ENCODE peak calls at places on chromosomes 6 and 20, in nine cellular contexts. One of them, this sample, is unnamed.

GRCh38 chr6:110137924-110138887 is 41.3 kb downstream of the WASF1 start:
- DNase-seq in stimulated activated naive B cell treated with anti-CD40 and anti-IgM and Interleukin-4, amounts not matched to agents 10 μg/mL and 1 μg/mL and 100 μg/mL, for 72 hours: no peak
- DNase-seq in effector memory CD8-positive, alpha-beta T cell: no peak
- DNase-seq in neural progenitor cell: no peak
- DNase-seq in effector memory CD4-positive, alpha-beta T cell: no peak
- DNase-seq in vagina: no peak
- DNase-seq in mucosa of descending colon: no peak
- DNase-seq in cardiac fibroblast: no peak
- DNase-seq in ELF-1: peak; percentile 5
- DNase-seq in this sample: no peak

GRCh38 chr6:6984585-6985366 is 123.0 kb upstream of the RREB1 start:
- DNase-seq in effector memory CD8-positive, alpha-beta T cell: no peak
- DNase-seq in cardiac fibroblast: no peak
- DNase-seq in neural progenitor cell: no peak
- DNase-seq in vagina: no peak
- DNase-seq in stimulated activated naive B cell treated with anti-CD40 and anti-IgM and Interleukin-4, amounts not matched to agents 10 μg/mL and 1 μg/mL and 100 μg/mL, for 72 hours: no peak
- DNase-seq in mucosa of descending colon: peak; percentile 50
- DNase-seq in effector memory CD4-positive, alpha-beta T cell: no peak
- DNase-seq in ELF-1: no peak
- DNase-seq in this sample: no peak

GRCh38 chr20:63494420-63495166 is 4.3 kb downstream of the EEF1A2 start:
- DNase-seq in mucosa of descending colon: no peak
- DNase-seq in neural progenitor cell: no peak
- DNase-seq in ELF-1: no peak
- DNase-seq in effector memory CD4-positive, alpha-beta T cell: no peak
- DNase-seq in effector memory CD8-positive, alpha-beta T cell: no peak
- DNase-seq in cardiac fibroblast: no peak
- DNase-seq in vagina: no peak
- DNase-seq in stimulated activated naive B cell treated with anti-CD40 and anti-IgM and Interleukin-4, amounts not matched to agents 10 μg/mL and 1 μg/mL and 100 μg/mL, for 72 hours: no peak
- DNase-seq in this sample: no peak

GRCh38 chr20:46994341-46994740 is 99.7 kb downstream of the EYA2 start:
- DNase-seq in stimulated activated naive B cell treated with anti-CD40 and anti-IgM and Interleukin-4, amounts not matched to agents 10 μg/mL and 1 μg/mL and 100 μg/mL, for 72 hours: peak; percentile 62
- DNase-seq in neural progenitor cell: no peak
- DNase-seq in effector memory CD4-positive, alpha-beta T cell: no peak
- DNase-seq in ELF-1: no peak
- DNase-seq in cardiac fibroblast: no peak
- DNase-seq in mucosa of descending colon: no peak
- DNase-seq in vagina: no peak
- DNase-seq in effector memory CD8-positive, alpha-beta T cell: no peak
- DNase-seq in this sample: no peak

GRCh38 chr6:38024908-38025307 is 205.4 kb downstream of the ZFAND3 start:
- DNase-seq in vagina: no peak
- DNase-seq in ELF-1: no peak
- DNase-seq in cardiac fibroblast: peak; percentile 47
- DNase-seq in neural progenitor cell: no peak
- DNase-seq in effector memory CD8-positive, alpha-beta T cell: no peak
- DNase-seq in effector memory CD4-positive, alpha-beta T cell: no peak
- DNase-seq in mucosa of descending colon: no peak
- DNase-seq in stimulated activated naive B cell treated with anti-CD40 and anti-IgM and Interleukin-4, amounts not matched to agents 10 μg/mL and 1 μg/mL and 100 μg/mL, for 72 hours: no peak
- DNase-seq in this sample: no peak

GRCh38 chr6:38182426-38182825 is 362.9 kb downstream of the ZFAND3 start:
- DNase-seq in cardiac fibroblast: no peak
- DNase-seq in effector memory CD4-positive, alpha-beta T cell: no peak
- DNase-seq in vagina: no peak
- DNase-seq in ELF-1: no peak
- DNase-seq in mucosa of descending colon: no peak
- DNase-seq in neural progenitor cell: no peak
- DNase-seq in effector memory CD8-positive, alpha-beta T cell: no peak
- DNase-seq in stimulated activated naive B cell treated with anti-CD40 and anti-IgM and Interleukin-4, amounts not matched to agents 10 μg/mL and 1 μg/mL and 100 μg/mL, for 72 hours: no peak
- DNase-seq in this sample: no peak

GRCh38 chr6:170480045-170480714 is 72.9 kb downstream of the PSMB1 start:
- DNase-seq in effector memory CD8-positive, alpha-beta T cell: no peak
- DNase-seq in neural progenitor cell: peak; percentile 48
- DNase-seq in vagina: no peak
- DNase-seq in mucosa of descending colon: no peak
- DNase-seq in effector memory CD4-positive, alpha-beta T cell: no peak
- DNase-seq in ELF-1: no peak
- DNase-seq in stimulated activated naive B cell treated with anti-CD40 and anti-IgM and Interleukin-4, amounts not matched to agents 10 μg/mL and 1 μg/mL and 100 μg/mL, for 72 hours: no peak
- DNase-seq in cardiac fibroblast: peak; percentile 33
- DNase-seq in this sample: peak; percentile 7

GRCh38 chr6:87722831-87723726 is 21.0 kb upstream of the AKIRIN2 start:
- DNase-seq in ELF-1: peak; percentile 90
- DNase-seq in mucosa of descending colon: no peak
- DNase-seq in effector memory CD8-positive, alpha-beta T cell: no peak
- DNase-seq in cardiac fibroblast: peak; percentile 97
- DNase-seq in effector memory CD4-positive, alpha-beta T cell: no peak
- DNase-seq in vagina: no peak
- DNase-seq in stimulated activated naive B cell treated with anti-CD40 and anti-IgM and Interleukin-4, amounts not matched to agents 10 μg/mL and 1 μg/mL and 100 μg/mL, for 72 hours: no peak
- DNase-seq in neural progenitor cell: peak; percentile 76
- DNase-seq in this sample: peak; percentile 99

GRCh38 chr20:15364781-15365180 is 1027.4 kb upstream of the FLRT3 start:
- DNase-seq in effector memory CD8-positive, alpha-beta T cell: no peak
- DNase-seq in vagina: no peak
- DNase-seq in cardiac fibroblast: no peak
- DNase-seq in ELF-1: no peak
- DNase-seq in neural progenitor cell: no peak
- DNase-seq in effector memory CD4-positive, alpha-beta T cell: no peak
- DNase-seq in stimulated activated naive B cell treated with anti-CD40 and anti-IgM and Interleukin-4, amounts not matched to agents 10 μg/mL and 1 μg/mL and 100 μg/mL, for 72 hours: no peak
- DNase-seq in mucosa of descending colon: no peak
- DNase-seq in this sample: no peak

GRCh38 chr6:132063738-132064137 is 112.6 kb upstream of the CCN2 start:
- DNase-seq in ELF-1: no peak
- DNase-seq in effector memory CD8-positive, alpha-beta T cell: no peak
- DNase-seq in stimulated activated naive B cell treated with anti-CD40 and anti-IgM and Interleukin-4, amounts not matched to agents 10 μg/mL and 1 μg/mL and 100 μg/mL, for 72 hours: no peak
- DNase-seq in neural progenitor cell: no peak
- DNase-seq in vagina: no peak
- DNase-seq in mucosa of descending colon: no peak
- DNase-seq in cardiac fibroblast: peak; percentile 97
- DNase-seq in effector memory CD4-positive, alpha-beta T cell: no peak
- DNase-seq in this sample: peak; percentile 93

This sample was measured in kidney tubule cell.